ENCODE peak calls at places on chromosomes 5 and 9, in four cellular contexts. M is K562, A is GM12878, Y is HepG2. O is an unnamed sample.

GRCh38 chr5:177350776-177351391 is 584 bp downstream of the LMAN2 start:
- DNase-seq in M (no peak), Y (no peak), A (no peak), O (no peak)

GRCh38 chr5:161676109-161676508 is 9.4 kb upstream of the GABRA6 start:
- DNase-seq in A (peak), M (no peak), Y (peak), O (no peak)

GRCh38 chr9:37042421-37042820 is 8.4 kb upstream of the PAX5 start:
- DNase-seq in Y (no peak), M (no peak), A (no peak), O (no peak)

GRCh38 chr5:59134770-59135169 is 551.9 kb downstream of the RAB3C start:
- DNase-seq in Y (no peak), M (no peak), A (no peak), O (no peak)

GRCh38 chr5:179729303-179729702 is 3.3 kb upstream of the MAML1 start:
- DNase-seq in Y (no peak), M (no peak), A (no peak), O (no peak)

GRCh38 chr9:70362952-70363351 is 51.5 kb downstream of the KLF9 start:
- DNase-seq in M (no peak), A (no peak), Y (no peak), O (no peak)

GRCh38 chr5:56910123-56910951 is 941 bp downstream of the SETD9 start:
- DNase-seq in Y (peak), A (no peak), M (no peak), O (no peak)

GRCh38 chr9:134635431-134636141 is 6.0 kb upstream of the COL5A1 start:
- DNase-seq in A (no peak), Y (no peak), M (no peak), O (no peak)

GRCh38 chr9:133344979-133345378 is 3.0 kb downstream of the MED22 start:
- DNase-seq in Y (no peak), A (no peak), M (no peak), O (no peak)

GRCh38 chr5:150619359-150620230 is 20.9 kb upstream of the SYNPO start:
- DNase-seq in A (no peak), Y (no peak), M (no peak), O (no peak)

GRCh38 chr5:89932771-89933181 is 476.8 kb downstream of the CETN3 start:
- DNase-seq in M (no peak), A (no peak), Y (no peak), O (no peak)

GRCh38 chr5:140223567-140223966 is 48.6 kb downstream of the CYSTM1 start:
- DNase-seq in Y (peak), A (no peak), M (no peak), O (no peak)

GRCh38 chr5:160133071-160133917 is 14.0 kb upstream of the PWWP2A start:
- DNase-seq in M (no peak), Y (no peak), A (no peak), O (peak)

GRCh38 chr5:133425764-133426738 is 186.3 kb downstream of the FSTL4 start:
- DNase-seq in Y (no peak), A (no peak), M (no peak), O (no peak)

GRCh38 chr9:89550516-89550915 is 52.6 kb upstream of the SEMA4D start:
- DNase-seq in A (no peak), M (no peak), Y (no peak), O (no peak)

GRCh38 chr9:7154003-7154619 is 396.3 kb downstream of the KDM4C start:
- DNase-seq in Y (no peak), A (no peak), M (no peak), O (no peak)

GRCh38 chr9:2043881-2044462 is 28.8 kb downstream of the SMARCA2 start:
- DNase-seq in Y (no peak), A (no peak), M (no peak), O (no peak)
- TF ChIP-seq BRCA1 in Y (no peak), A (no peak), M (no peak), O (no peak)

GRCh38 chr5:138946831-138947560 is 71.9 kb upstream of the LRRTM2 start:
- DNase-seq in M (no peak), A (no peak), Y (no peak), O (no peak)

GRCh38 chr5:138949223-138949574 is 74.1 kb upstream of the LRRTM2 start:
- DNase-seq in M (no peak), A (no peak), Y (no peak), O (no peak)

GRCh38 chr5:138948391-138949222 is 73.5 kb upstream of the LRRTM2 start:
- DNase-seq in Y (no peak), M (no peak), A (no peak), O (no peak)

GRCh38 chr5:138946241-138946623 is 71.1 kb upstream of the LRRTM2 start:
- DNase-seq in A (no peak), Y (no peak), M (no peak), O (no peak)

GRCh38 chr5:138947780-138948179 is 72.6 kb upstream of the LRRTM2 start:
- DNase-seq in M (no peak), A (no peak), Y (no peak), O (no peak)
- TF ChIP-seq SRF in M (no peak), A (no peak), Y (no peak), O (no peak)

GRCh38 chr5:41290810-41291209 is 77.5 kb upstream of the C6 start:
- DNase-seq in M (no peak), A (no peak), Y (no peak), O (no peak)
- H3K27ac ChIP-seq in M (no peak), A (no peak), Y (no peak), O (no peak)

GRCh38 chr9:115627511-115627910 is 509.6 kb upstream of the TNC start:
- DNase-seq in A (no peak), Y (no peak), M (no peak), O (no peak)

GRCh38 chr9:115628426-115628825 is 510.5 kb upstream of the TNC start:
- DNase-seq in A (no peak), Y (no peak), M (no peak), O (no peak)

GRCh38 chr9:115630126-115630840 is 512.3 kb upstream of the TNC start:
- DNase-seq in Y (no peak), A (no peak), M (no peak), O (no peak)

DNA sequence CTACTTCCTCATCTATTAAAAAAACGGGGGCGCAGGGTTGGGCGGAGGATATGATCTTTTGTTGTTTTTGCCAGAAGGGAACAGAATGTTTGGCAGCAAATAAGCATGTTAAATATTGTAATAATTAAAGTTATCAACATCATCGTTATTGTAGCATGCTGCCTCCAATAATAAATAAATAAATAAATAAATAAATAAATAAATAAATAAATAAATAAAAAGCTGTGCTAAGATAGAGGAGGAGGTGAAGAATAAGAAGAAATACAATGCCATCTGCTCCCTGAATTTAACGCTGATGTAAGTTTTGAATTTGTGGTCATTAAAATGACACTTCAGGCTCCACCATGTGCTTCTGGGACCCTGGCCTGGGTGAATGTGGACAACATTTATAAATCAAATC is 508.0 kb upstream of the TNC start:
- DNase-seq in Y (no peak), M (no peak), A (no peak), O (no peak)
- TF ChIP-seq BRCA1 in Y (no peak), M (no peak), A (no peak), O (no peak)

GRCh38 chr9:125759812-125760134 is 12.6 kb downstream of the PBX3 start:
- DNase-seq in A (no peak), M (no peak), Y (no peak), O (no peak)
- TF ChIP-seq SRF in A (no peak), M (no peak), Y (no peak), O (no peak)

O was measured in H1.